ENCODE peak calls at places on chromosome 15, in eight cellular contexts. L is GM12878, Z is GM23338, I is upper lobe of left lung, R is HepG2, T is Panc1, Q is HCT116, N is K562. V is an unnamed sample. For H3K4me1, the result is how much of the 10 kb centered on the place peaks cover.

GRCh38 chr15:63655683-63656372 is 58.6 kb downstream of the FBXL22 start:
- ATAC-seq in L (no peak), Z (no peak), I (no peak), R (no peak), T (no peak), Q (no peak), N (no peak), V (no peak)

GRCh38 chr15:74400915-74401757 is 32.6 kb downstream of the SEMA7A start:
- ATAC-seq in L (peak), Z (peak), I (no peak), R (peak), T (no peak), Q (peak), N (peak), V (no peak)

GRCh38 chr15:75835990-75836952 is 7.0 kb upstream of the UBE2Q2 start:
- ATAC-seq in L (peak), Z (no peak), I (no peak), R (no peak), T (no peak), Q (no peak), N (no peak), V (no peak)

GRCh38 chr15:70470556-70471191 is 292.7 kb downstream of the UACA start:
- ATAC-seq in L (peak), Z (no peak), I (no peak), R (no peak), T (no peak), Q (no peak), N (no peak), V (no peak)

GRCh38 chr15:64209680-64210334 is 47.0 kb upstream of the PPIB start:
- ATAC-seq in L (peak), Z (no peak), I (no peak), R (no peak), T (peak), Q (peak), N (peak), V (no peak)

GRCh38 chr15:33013827-33014445 is 180.6 kb downstream of the FMN1 start:
- ATAC-seq in L (no peak), Z (no peak), I (no peak), R (no peak), T (peak), Q (peak), N (no peak), V (no peak)

GRCh38 chr15:39270976-39271375 is 309.9 kb upstream of the THBS1 start:
- ATAC-seq in L (no peak), Z (no peak), I (no peak), R (no peak), T (no peak), Q (no peak), N (no peak), V (no peak)

GRCh38 chr15:67105065-67105951 is 39.9 kb downstream of the SMAD3 start:
- ATAC-seq in L (no peak), Z (peak), I (peak), R (peak), T (peak), Q (peak), N (no peak), V (peak)

GRCh38 chr15:69154026-69154425 is 6.4 kb upstream of the GLCE start:
- ATAC-seq in L (no peak), Z (no peak), I (no peak), R (no peak), T (no peak), Q (no peak), N (no peak), V (no peak)

GRCh38 chr15:74610302-74610951 is 5.2 kb upstream of the CLK3 start:
- ATAC-seq in L (no peak), Z (peak), I (no peak), R (no peak), T (no peak), Q (no peak), N (peak), V (no peak)

GRCh38 chr15:86201313-86202008 is 121.8 kb downstream of the AGBL1 start:
- ATAC-seq in L (no peak), Z (peak), I (no peak), R (no peak), T (no peak), Q (no peak), N (no peak), V (no peak)

GRCh38 chr15:38414351-38414750 is 39.6 kb upstream of the FAM98B start:
- ATAC-seq in L (peak), Z (peak), I (no peak), R (peak), T (peak), Q (peak), N (peak), V (peak)

GRCh38 chr15:42820811-42821210 is 83.9 kb upstream of the CDAN1 start:
- ATAC-seq in L (no peak), Z (no peak), I (no peak), R (no peak), T (no peak), Q (no peak), N (no peak), V (no peak)

GRCh38 chr15:45199136-45199810 is 11.5 kb upstream of the SHF start:
- ATAC-seq in L (peak), Z (peak), I (no peak), R (peak), T (no peak), Q (no peak), N (peak), V (no peak)

GRCh38 chr15:62934236-62934971 is 108.1 kb upstream of the TPM1 start:
- ATAC-seq in L (no peak), Z (no peak), I (no peak), R (no peak), T (no peak), Q (no peak), N (no peak), V (no peak)

GRCh38 chr15:51004103-51004536 is 90.6 kb downstream of the TNFAIP8L3 start:
- ATAC-seq in L (no peak), Z (peak), I (peak), R (no peak), T (no peak), Q (no peak), N (peak), V (peak)

GRCh38 chr15:63407612-63408011 is 26.0 kb upstream of the CA12 start:
- ATAC-seq in L (no peak), Z (no peak), I (no peak), R (no peak), T (no peak), Q (no peak), N (no peak), V (no peak)

GRCh38 chr15:85024509-85025336 is 43.1 kb downstream of the PDE8A start:
- ATAC-seq in L (peak), Z (peak), I (no peak), R (peak), T (peak), Q (no peak), N (peak), V (no peak)

GRCh38 chr15:95842576-95842975 is 487.9 kb upstream of the NR2F2 start:
- ATAC-seq in L (no peak), Z (no peak), I (no peak), R (no peak), T (no peak), Q (no peak), N (no peak), V (no peak)
- TF ChIP-seq POLR2AphosphoS5 in L (no peak), Z (no peak), I (no peak), R (no peak), T (no peak), Q (no peak), N (no peak), V (no peak)

GRCh38 chr15:88535607-88536313 is 10.7 kb downstream of the DET1 start:
- ATAC-seq in L (no peak), Z (no peak), I (no peak), R (no peak), T (no peak), Q (no peak), N (peak), V (no peak)
- H3K4me3 ChIP-seq in L (no peak), Z (no peak), I (no peak), R (no peak), T (no peak), Q (no peak), N (no peak), V (no peak)

GRCh38 chr15:52658955-52659354 is 20.2 kb downstream of the ATOSA start:
- ATAC-seq in L (peak), Z (no peak), I (no peak), R (no peak), T (no peak), Q (no peak), N (no peak), V (no peak)
- H3K4me1 ChIP-seq in L (under half), Z (under half), I (under half), R (under half), T (under half), Q (under half), N (under half), V (under half)

GRCh38 chr15:47900731-47901130 is 183.4 kb downstream of the SEMA6D start:
- ATAC-seq in L (no peak), Z (no peak), I (no peak), R (no peak), T (no peak), Q (no peak), N (no peak), V (no peak)
- TF ChIP-seq POLR2AphosphoS5 in L (no peak), Z (no peak), I (no peak), R (no peak), T (no peak), Q (no peak), N (no peak), V (no peak)

GRCh38 chr15:83066034-83066760 is 855 bp downstream of the BTBD1 start:
- ATAC-seq in L (no peak), Z (no peak), I (no peak), R (no peak), T (no peak), Q (peak), N (peak), V (no peak)

GRCh38 chr15:83062768-83063180 is 4.3 kb downstream of the BTBD1 start:
- ATAC-seq in L (peak), Z (no peak), I (no peak), R (no peak), T (no peak), Q (no peak), N (no peak), V (no peak)

GRCh38 chr15:83065431-83065830 is 1.6 kb downstream of the BTBD1 start:
- ATAC-seq in L (no peak), Z (no peak), I (no peak), R (no peak), T (no peak), Q (no peak), N (no peak), V (no peak)

GRCh38 chr15:83063555-83063954 is 3.5 kb downstream of the BTBD1 start:
- ATAC-seq in L (peak), Z (no peak), I (no peak), R (no peak), T (no peak), Q (no peak), N (no peak), V (no peak)

DNA sequence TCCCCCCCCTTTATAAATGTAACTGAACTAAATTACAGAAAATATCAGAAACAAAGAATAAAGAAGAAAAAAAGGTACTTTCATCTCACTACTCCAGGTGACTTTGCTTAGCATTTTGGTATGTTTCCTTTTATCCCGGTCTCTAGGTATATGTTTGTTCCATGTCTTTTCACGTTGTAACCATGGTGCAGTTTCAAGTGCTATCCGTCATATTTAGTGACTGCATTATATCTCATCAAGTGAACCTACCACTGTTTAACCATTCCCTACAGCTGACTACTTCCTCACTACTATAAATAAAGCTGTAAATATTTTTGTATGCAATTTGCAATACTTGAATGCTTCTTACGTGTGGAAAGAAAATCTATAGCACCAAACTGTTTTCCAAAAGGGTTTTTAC is 2.2 kb downstream of the BTBD1 start:
- ATAC-seq in L (no peak), Z (no peak), I (no peak), R (no peak), T (no peak), Q (no peak), N (no peak), V (no peak)
- H3K4me3 ChIP-seq in L (peak), Z (peak), I (peak), R (peak), T (peak), Q (no peak), N (peak), V (peak)

GRCh38 chr15:93071469-93071891 is 17.5 kb downstream of the RGMA start:
- ATAC-seq in L (no peak), Z (peak), I (no peak), R (no peak), T (no peak), Q (no peak), N (no peak), V (no peak)
- H3K4me1 ChIP-seq in L (under half), Z (under half), I (under half), R (under half), T (under half), Q (under half), N (under half), V (half or more)

GRCh38 chr15:90161946-90162345 is 39.2 kb upstream of the SEMA4B start:
- ATAC-seq in L (peak), Z (no peak), I (no peak), R (no peak), T (no peak), Q (no peak), N (no peak), V (no peak)

GRCh38 chr15:90162956-90163355 is 38.2 kb upstream of the SEMA4B start:
- ATAC-seq in L (no peak), Z (no peak), I (no peak), R (no peak), T (no peak), Q (no peak), N (no peak), V (no peak)

GRCh38 chr15:90165157-90165556 is 36.0 kb upstream of the SEMA4B start:
- ATAC-seq in L (no peak), Z (no peak), I (no peak), R (no peak), T (no peak), Q (no peak), N (no peak), V (no peak)

GRCh38 chr15:90167121-90167520 is 34.0 kb upstream of the SEMA4B start:
- ATAC-seq in L (no peak), Z (no peak), I (no peak), R (no peak), T (no peak), Q (no peak), N (no peak), V (no peak)

GRCh38 chr15:90165659-90166489 is 35.3 kb upstream of the SEMA4B start:
- ATAC-seq in L (peak), Z (peak), I (peak), R (peak), T (peak), Q (peak), N (peak), V (peak)
- TF ChIP-seq POLR2AphosphoS5 in L (no peak), Z (no peak), I (peak), R (peak), T (peak), Q (peak), N (no peak), V (no peak)

GRCh38 chr15:96343529-96344072 is 13.1 kb downstream of the NR2F2 start:
- ATAC-seq in L (no peak), Z (peak), I (no peak), R (no peak), T (no peak), Q (no peak), N (no peak), V (no peak)

GRCh38 chr15:96344120-96344705 is 13.7 kb downstream of the NR2F2 start:
- ATAC-seq in L (no peak), Z (no peak), I (no peak), R (no peak), T (no peak), Q (no peak), N (no peak), V (no peak)

GRCh38 chr15:96345560-96346389 is 15.3 kb downstream of the NR2F2 start:
- ATAC-seq in L (peak), Z (peak), I (peak), R (peak), T (peak), Q (peak), N (peak), V (peak)

GRCh38 chr15:96346409-96346808 is 15.9 kb downstream of the NR2F2 start:
- ATAC-seq in L (no peak), Z (no peak), I (no peak), R (no peak), T (no peak), Q (no peak), N (no peak), V (no peak)

DNA sequence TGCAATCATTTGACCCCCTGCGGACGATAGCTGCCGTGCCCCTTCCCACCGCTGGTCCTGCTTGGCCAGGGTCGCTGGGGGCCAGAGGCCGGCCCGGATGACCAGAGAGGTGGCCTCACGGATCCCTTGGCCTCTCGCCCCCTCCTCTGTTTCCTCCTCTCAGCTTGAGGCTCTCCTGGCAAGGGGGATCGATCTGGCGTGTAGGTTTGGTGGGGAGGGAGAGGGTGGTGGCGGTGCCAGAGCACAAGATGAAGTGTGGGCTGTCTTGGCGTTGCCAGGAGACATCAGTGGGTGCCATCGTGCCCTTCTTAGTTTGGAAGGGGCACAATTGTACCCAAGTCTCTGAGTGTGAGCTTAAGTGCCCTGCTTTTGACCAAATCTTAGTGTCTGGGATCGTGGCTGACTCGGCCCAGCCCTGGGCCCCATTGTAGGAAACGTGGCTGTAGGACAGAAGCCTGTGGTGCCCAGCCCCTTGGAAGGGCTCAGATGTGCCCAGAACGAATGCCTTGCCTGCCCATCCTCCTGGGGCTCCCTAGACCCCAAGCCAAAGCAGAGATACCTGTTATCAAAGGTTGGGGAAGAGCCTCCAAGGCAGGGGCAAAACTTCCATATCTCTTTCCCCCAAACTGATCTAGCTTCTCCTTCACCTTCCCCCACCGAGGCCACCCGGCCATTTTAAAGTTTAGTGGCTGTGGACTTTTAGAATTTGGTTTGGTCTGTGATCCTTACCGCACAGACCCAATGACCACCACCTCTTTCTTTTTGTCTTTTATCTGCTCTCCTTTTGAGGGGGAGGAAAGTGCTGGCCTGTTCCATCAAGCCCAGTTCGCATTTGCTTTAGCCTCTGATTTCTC is 14.4 kb downstream of the NR2F2 start:
- ATAC-seq in L (no peak), Z (peak), I (no peak), R (peak), T (peak), Q (peak), N (no peak), V (no peak)
- H3K4me3 ChIP-seq in L (no peak), Z (peak), I (peak), R (no peak), T (peak), Q (no peak), N (no peak), V (peak)

V was measured in gastroesophageal sphincter.